ENCODE peak calls at places on chromosomes 3 and 15, in six cellular contexts. T is choroid plexus epithelial cell, O is GM20000, Q is fibroblast of the aortic adventitia, R is stomach, L is cardiac fibroblast. X is an unnamed sample.

GRCh38 chr3:150319900-150320299 is 88.2 kb upstream of the TSC22D2 start:
- DNase-seq in O (no peak), T (peak), Q (peak), R (no peak), L (peak), X (no peak)

GRCh38 chr3:143998266-143998665 is 26.6 kb downstream of the DIPK2A start:
- DNase-seq in R (no peak), T (peak), O (no peak), L (peak), Q (peak), X (no peak)

GRCh38 chr3:54931182-54931581 is 3.3 kb upstream of the LRTM1 start:
- DNase-seq in O (no peak), T (no peak), L (no peak), Q (no peak), R (no peak), X (no peak)

GRCh38 chr15:68930268-68931022 is at the start of gene SPESP1:
- DNase-seq in Q (peak), R (peak), O (no peak), T (peak), L (peak), X (no peak)

GRCh38 chr3:169083126-169083525 is 580.4 kb downstream of the MECOM start:
- DNase-seq in R (no peak), T (no peak), Q (no peak), O (no peak), L (no peak), X (no peak)

GRCh38 chr3:172690936-172691335 is 19.9 kb downstream of the NCEH1 start:
- DNase-seq in T (no peak), R (no peak), Q (no peak), L (no peak), O (no peak), X (no peak)

GRCh38 chr3:8352475-8352874 is 149.1 kb upstream of the LMCD1 start:
- DNase-seq in O (no peak), R (no peak), L (no peak), T (no peak), Q (no peak), X (no peak)

GRCh38 chr3:78402720-78403119 is 1362.8 kb downstream of the ROBO2 start:
- DNase-seq in T (no peak), Q (no peak), R (no peak), L (no peak), O (no peak), X (no peak)

GRCh38 chr3:109114746-109115145 is 3.2 kb downstream of the MORC1 start:
- DNase-seq in R (no peak), Q (no peak), T (no peak), L (no peak), O (no peak), X (no peak)

GRCh38 chr3:82736696-82737277 is 975.3 kb upstream of the GBE1 start:
- DNase-seq in R (no peak), T (no peak), Q (no peak), L (no peak), O (no peak), X (no peak)

GRCh38 chr15:60374628-60375081 is 23.1 kb downstream of the ANXA2 start:
- DNase-seq in O (no peak), Q (peak), T (peak), R (peak), L (peak), X (peak)

GRCh38 chr3:161800985-161801559 is 304.5 kb downstream of the OTOL1 start:
- DNase-seq in T (no peak), O (no peak), L (no peak), Q (no peak), R (no peak), X (no peak)

GRCh38 chr15:100596792-100597191 is 5.2 kb downstream of the LINS1 start:
- DNase-seq in Q (peak), O (peak), T (no peak), R (peak), L (peak), X (no peak)

GRCh38 chr15:51388726-51389125 is 47.3 kb downstream of the GLDN start:
- DNase-seq in Q (no peak), R (no peak), T (no peak), O (no peak), L (no peak), X (no peak)

GRCh38 chr3:32817195-32817560 is 619 bp upstream of the TRIM71 start:
- DNase-seq in O (peak), L (no peak), T (no peak), R (no peak), Q (no peak), X (no peak)

GRCh38 chr3:117548600-117548999 is 839.0 kb downstream of the TUSC7 start:
- DNase-seq in L (no peak), R (no peak), O (no peak), T (peak), Q (no peak), X (no peak)

DNA sequence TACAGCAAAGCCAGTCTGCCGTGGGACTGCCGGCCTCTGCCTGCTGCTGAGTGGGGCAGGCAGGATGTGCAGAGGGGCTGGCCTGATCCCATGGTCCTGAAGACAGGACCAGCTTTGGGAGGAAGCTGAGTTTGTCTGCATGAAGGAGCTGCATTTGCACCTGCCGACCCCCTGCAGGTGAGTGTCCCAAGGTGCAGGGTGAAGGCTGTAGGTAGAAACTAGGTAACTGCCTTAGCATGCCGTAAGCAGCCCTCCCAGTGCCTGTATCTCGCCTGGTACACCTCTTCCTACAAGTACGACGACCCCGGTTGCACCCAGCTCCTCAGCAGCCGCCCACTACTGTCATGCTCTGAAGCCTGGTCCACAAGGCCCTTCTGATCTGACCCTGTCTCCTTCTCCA is 34.9 kb downstream of the AMOTL2 start:
- DNase-seq in T (no peak), L (no peak), Q (no peak), R (no peak), O (no peak), X (no peak)
- TF ChIP-seq CTCF in T (no peak), L (no peak), Q (no peak), R (no peak), O (no peak), X (no peak)

GRCh38 chr3:128488636-128488994 is 4.4 kb downstream of the GATA2 start:
- DNase-seq in L (no peak), O (no peak), R (no peak), Q (no peak), T (no peak), X (no peak)

GRCh38 chr3:128490650-128491070 is 2.3 kb downstream of the GATA2 start:
- DNase-seq in Q (no peak), T (no peak), L (no peak), R (no peak), O (no peak), X (no peak)

GRCh38 chr3:128491071-128491899 is 1.7 kb downstream of the GATA2 start:
- DNase-seq in O (no peak), T (no peak), Q (no peak), L (no peak), R (no peak), X (peak)

GRCh38 chr3:128488995-128489859 is 3.8 kb downstream of the GATA2 start:
- DNase-seq in L (peak), Q (peak), T (no peak), R (no peak), O (peak), X (no peak)

GRCh38 chr3:128489860-128490649 is 2.9 kb downstream of the GATA2 start:
- DNase-seq in R (no peak), L (peak), T (peak), O (no peak), Q (peak), X (no peak)
- TF ChIP-seq CTCF in R (no peak), L (no peak), T (no peak), O (no peak), Q (peak), X (peak)

GRCh38 chr3:194606941-194607340 is 26.3 kb downstream of the TMEM44 start:
- DNase-seq in L (no peak), R (no peak), T (peak), O (no peak), Q (no peak), X (no peak)

GRCh38 chr3:194602580-194603300 is 30.5 kb downstream of the TMEM44 start:
- DNase-seq in R (no peak), L (no peak), T (peak), Q (no peak), O (no peak), X (no peak)

GRCh38 chr3:194606163-194606562 is 27.1 kb downstream of the TMEM44 start:
- DNase-seq in T (no peak), L (no peak), R (no peak), O (no peak), Q (no peak), X (no peak)

GRCh38 chr3:194604126-194604525 is 29.1 kb downstream of the TMEM44 start:
- DNase-seq in L (no peak), O (no peak), T (no peak), Q (no peak), R (no peak), X (no peak)

DNA sequence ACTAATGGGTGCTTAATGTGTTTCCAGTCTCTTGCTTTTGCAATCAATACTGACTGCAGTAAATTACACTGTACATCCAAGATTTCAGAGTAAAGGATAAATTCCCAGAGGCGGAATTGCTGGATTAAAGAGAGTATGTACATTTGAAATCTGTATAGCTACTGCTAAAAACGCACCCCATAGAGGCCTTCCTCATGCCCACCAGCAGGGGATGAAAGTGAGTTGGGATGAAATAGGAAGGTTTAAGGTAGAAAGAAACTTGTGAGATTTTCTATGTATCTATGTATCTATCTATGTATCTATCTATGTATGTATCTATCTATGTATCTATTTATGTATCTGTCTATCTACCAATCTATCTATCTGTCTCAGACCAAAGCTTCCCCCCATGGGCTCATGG is 28.4 kb downstream of the TMEM44 start:
- DNase-seq in L (no peak), R (no peak), O (no peak), Q (no peak), T (peak), X (no peak)
- TF ChIP-seq CTCF in L (peak), R (no peak), O (no peak), Q (peak), T (peak), X (peak)

DNA sequence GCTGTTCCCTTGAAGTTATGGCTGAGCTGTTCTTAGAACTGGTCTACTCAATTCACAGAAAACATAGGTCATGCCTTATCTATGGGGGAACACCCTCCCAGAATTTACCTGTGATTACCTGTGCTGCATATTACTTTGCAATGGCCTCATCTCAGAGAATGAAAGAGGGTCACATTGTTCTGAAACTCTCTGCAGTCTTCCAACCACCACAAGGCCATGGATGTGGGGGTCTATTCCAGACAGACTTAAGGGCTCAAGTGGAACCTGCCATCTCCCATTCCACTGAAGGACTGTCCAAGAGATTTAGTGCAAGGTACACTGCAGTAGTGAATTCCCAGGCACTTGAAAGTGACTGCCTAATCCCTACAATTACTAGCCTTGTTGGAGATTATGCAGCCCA is 40.1 kb upstream of the RASA2 start:
- DNase-seq in L (no peak), O (no peak), R (no peak), T (no peak), Q (no peak), X (no peak)
- TF ChIP-seq CTCF in L (no peak), O (no peak), R (no peak), T (no peak), Q (no peak), X (no peak)

GRCh38 chr3:153162513-153163348 is 705 bp downstream of the RAP2B start:
- DNase-seq in R (peak), L (peak), T (peak), Q (peak), O (peak), X (no peak)

GRCh38 chr3:153163349-153164008 is 1.5 kb downstream of the RAP2B start:
- DNase-seq in O (peak), L (peak), T (peak), Q (peak), R (no peak), X (no peak)

GRCh38 chr3:153161138-153161713 is 800 bp upstream of the RAP2B start:
- DNase-seq in O (peak), Q (peak), L (peak), T (peak), R (peak), X (peak)

GRCh38 chr3:153160451-153161137 is 1.4 kb upstream of the RAP2B start:
- DNase-seq in O (peak), T (peak), Q (peak), L (peak), R (peak), X (peak)

GRCh38 chr3:153161714-153162512 is at the start of gene RAP2B:
- DNase-seq in T (peak), O (peak), R (peak), L (peak), Q (peak), X (peak)
- TF ChIP-seq CTCF in T (no peak), O (no peak), R (no peak), L (no peak), Q (no peak), X (peak)

GRCh38 chr3:20930034-20930433 is 744.0 kb upstream of the SGO1 start:
- DNase-seq in T (peak), O (no peak), L (peak), Q (peak), R (peak), X (no peak)
- TF ChIP-seq CTCF in T (peak), O (no peak), L (peak), Q (peak), R (no peak), X (peak)

GRCh38 chr3:140577911-140578310 is 100.0 kb upstream of the TRIM42 start:
- DNase-seq in O (no peak), Q (no peak), T (no peak), L (no peak), R (no peak), X (no peak)

GRCh38 chr3:140576444-140576843 is 101.4 kb upstream of the TRIM42 start:
- DNase-seq in L (no peak), O (no peak), R (no peak), T (no peak), Q (no peak), X (peak)

GRCh38 chr3:140580746-140581145 is 97.1 kb upstream of the TRIM42 start:
- DNase-seq in T (peak), O (no peak), Q (no peak), R (no peak), L (peak), X (no peak)

GRCh38 chr3:140584549-140584948 is 93.3 kb upstream of the TRIM42 start:
- DNase-seq in T (no peak), O (no peak), R (no peak), Q (no peak), L (no peak), X (no peak)

DNA sequence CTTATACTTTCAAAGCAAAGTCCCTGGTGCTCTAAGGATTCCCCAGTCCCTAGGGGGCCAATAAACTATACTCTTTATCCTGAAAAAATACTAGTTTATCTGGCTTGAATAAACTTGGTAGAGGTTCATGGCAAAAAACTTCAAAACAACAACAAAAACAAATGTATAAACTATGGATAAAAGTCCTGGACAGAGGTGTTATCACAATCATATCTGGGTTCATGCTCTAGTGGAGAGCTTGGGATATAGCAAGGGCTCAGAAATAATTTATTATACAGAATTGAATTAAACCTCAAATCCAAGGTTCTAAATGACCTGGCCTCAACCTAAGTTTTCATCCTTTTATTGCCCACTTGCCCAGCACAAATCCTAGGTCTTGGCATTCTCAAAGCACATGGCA is 98.6 kb upstream of the TRIM42 start:
- DNase-seq in Q (no peak), T (no peak), O (no peak), L (no peak), R (no peak), X (no peak)
- TF ChIP-seq CTCF in Q (no peak), T (no peak), O (no peak), L (no peak), R (no peak), X (no peak)

GRCh38 chr3:56048333-56048732 is 419.9 kb downstream of the ERC2 start:
- DNase-seq in Q (no peak), O (no peak), T (no peak), R (no peak), L (no peak), X (no peak)

GRCh38 chr3:56042326-56042951 is 425.8 kb downstream of the ERC2 start:
- DNase-seq in L (peak), Q (peak), O (no peak), T (peak), R (no peak), X (no peak)
- TF ChIP-seq CTCF in L (peak), Q (peak), O (no peak), T (peak), R (peak), X (peak)

DNA sequence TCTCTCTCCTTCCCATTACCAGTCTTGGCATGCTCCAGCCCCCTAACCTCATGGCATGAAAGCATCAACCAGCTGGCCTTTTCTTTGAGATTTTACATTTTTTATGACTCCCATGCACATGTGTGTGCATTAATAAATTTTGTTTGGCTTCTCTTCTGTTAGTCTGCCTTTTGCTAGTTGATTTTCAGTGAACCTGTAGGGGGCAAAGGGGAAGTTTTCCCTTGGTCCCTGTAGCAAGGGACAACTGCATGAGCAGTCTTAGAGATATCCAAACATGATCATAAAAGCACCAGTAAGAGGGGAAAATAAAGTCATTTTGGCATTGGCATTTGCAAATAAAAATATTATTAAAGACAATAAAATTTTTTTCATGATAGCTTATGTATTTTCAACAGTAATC is 73.7 kb downstream of the OXSM start:
- DNase-seq in T (no peak), R (no peak), O (no peak), L (no peak), Q (no peak), X (no peak)
- TF ChIP-seq CTCF in T (no peak), R (no peak), O (peak), L (peak), Q (peak), X (peak)

X was measured in osteocyte.